ENCODE peak calls at places on chromosomes 2 and 18, in six cellular contexts. C, V, M, B, Q and Z are unnamed samples.

GRCh38 chr2:119694470-119694993 is 15.5 kb downstream of the TMEM177 start:
- DNase-seq in B (no peak), Q (no peak), C (no peak), M (no peak), V (peak), Z (no peak)

GRCh38 chr2:177397501-177398289 is 5.1 kb downstream of the AGPS start:
- DNase-seq in V (peak), B (no peak), Q (no peak), M (peak), C (no peak), Z (no peak)

GRCh38 chr2:163255086-163255485 is 416.5 kb upstream of the KCNH7 start:
- DNase-seq in C (no peak), V (no peak), Q (no peak), M (no peak), B (no peak), Z (no peak)

GRCh38 chr18:78192044-78192443 is 787.6 kb upstream of the SALL3 start:
- DNase-seq in M (no peak), B (no peak), V (peak), C (no peak), Q (no peak), Z (no peak)

GRCh38 chr2:3480352-3481010 is 38.9 kb downstream of the ADI1 start:
- DNase-seq in V (no peak), M (no peak), Q (no peak), C (peak), B (no peak), Z (no peak)

GRCh38 chr18:64271264-64271663 is 122.4 kb upstream of the LINC00305 start:
- DNase-seq in C (no peak), V (no peak), B (no peak), Q (no peak), M (no peak), Z (peak)

GRCh38 chr2:68807821-68808266 is 63.4 kb downstream of the BMP10 start:
- DNase-seq in V (no peak), C (peak), Q (no peak), M (no peak), B (no peak), Z (no peak)

GRCh38 chr2:64952113-64952895 is 36.9 kb upstream of the SLC1A4 start:
- DNase-seq in B (no peak), Q (no peak), V (no peak), M (no peak), C (no peak), Z (no peak)

GRCh38 chr2:102166189-102166845 is 20.5 kb upstream of the IL1RL2 start:
- DNase-seq in V (no peak), B (no peak), M (no peak), Q (no peak), C (no peak), Z (peak)

GRCh38 chr18:55096261-55097026 is 137.2 kb upstream of the CCDC68 start:
- DNase-seq in C (peak), M (no peak), V (no peak), Q (peak), B (no peak), Z (peak)

GRCh38 chr18:76495435-76496199 is 575 bp upstream of the ZNF516 start:
- DNase-seq in B (no peak), C (peak), V (no peak), Q (no peak), M (peak), Z (no peak)

GRCh38 chr2:207115715-207116364 is 49.9 kb downstream of the KLF7 start:
- DNase-seq in Q (no peak), M (no peak), B (no peak), V (peak), C (no peak), Z (no peak)

GRCh38 chr2:152046940-152047339 is 51.9 kb downstream of the CACNB4 start:
- DNase-seq in M (no peak), V (no peak), C (no peak), Q (no peak), B (no peak), Z (no peak)

GRCh38 chr2:241391892-241392665 is 36.0 kb downstream of the FARP2 start:
- DNase-seq in Q (no peak), V (no peak), M (no peak), B (no peak), C (no peak), Z (peak)

GRCh38 chr2:235433860-235434259 is 60.0 kb upstream of the AGAP1 start:
- DNase-seq in Q (no peak), C (peak), V (no peak), M (peak), B (no peak), Z (peak)

GRCh38 chr2:149104221-149104620 is 65.7 kb downstream of the LYPD6B start:
- DNase-seq in Q (no peak), B (no peak), C (no peak), M (no peak), V (no peak), Z (no peak)

GRCh38 chr2:149490296-149490695 is 97.3 kb downstream of the MMADHC start:
- DNase-seq in M (no peak), B (no peak), C (no peak), Q (no peak), V (no peak), Z (peak)

GRCh38 chr18:9753863-9754262 is 45.8 kb downstream of the RAB31 start:
- DNase-seq in B (no peak), Q (no peak), C (no peak), V (no peak), M (no peak), Z (no peak)

GRCh38 chr2:75076088-75076487 is 117.6 kb downstream of the POLE4 start:
- DNase-seq in B (no peak), Q (peak), C (no peak), V (no peak), M (no peak), Z (no peak)

GRCh38 chr2:54528311-54528945 is 72.3 kb downstream of the SPTBN1 start:
- DNase-seq in V (no peak), C (no peak), B (no peak), Q (no peak), M (no peak), Z (no peak)

GRCh38 chr18:58139627-58140026 is 95.6 kb downstream of the NEDD4L start:
- DNase-seq in C (no peak), B (no peak), V (no peak), M (no peak), Q (no peak), Z (no peak)

GRCh38 chr2:233844064-233844807 is 10.1 kb downstream of the HJURP start:
- DNase-seq in Q (no peak), V (no peak), C (no peak), M (no peak), B (no peak), Z (no peak)

GRCh38 chr2:6828299-6828584 is 37.5 kb downstream of the CMPK2 start:
- DNase-seq in Q (no peak), V (no peak), B (no peak), C (no peak), M (no peak), Z (peak)

GRCh38 chr2:1546901-1547300 is 133.6 kb downstream of the TPO start:
- DNase-seq in V (peak), B (no peak), M (no peak), C (no peak), Q (no peak), Z (no peak)

GRCh38 chr2:145723872-145724271 is 1204.0 kb upstream of the ZEB2 start:
- DNase-seq in V (no peak), Q (no peak), M (no peak), B (no peak), C (no peak), Z (no peak)

GRCh38 chr2:196487426-196487825 is 152.1 kb upstream of the CCDC150 start:
- DNase-seq in M (no peak), V (no peak), Q (no peak), C (no peak), B (no peak), Z (no peak)

GRCh38 chr18:9631814-9632496 is 17.6 kb upstream of the PPP4R1 start:
- DNase-seq in V (no peak), B (no peak), C (no peak), M (no peak), Q (no peak), Z (no peak)

GRCh38 chr18:50473896-50474295 is 86.0 kb upstream of the MAPK4 start:
- DNase-seq in B (no peak), Q (peak), M (no peak), C (no peak), V (no peak), Z (no peak)

GRCh38 chr2:207434288-207434687 is 95.5 kb upstream of the CREB1 start:
- DNase-seq in B (no peak), Q (no peak), M (no peak), C (no peak), V (no peak), Z (no peak)

GRCh38 chr18:37561986-37562385 is 3.6 kb downstream of the CELF4 start:
- DNase-seq in Q (no peak), V (no peak), C (no peak), M (no peak), B (no peak), Z (peak)

GRCh38 chr2:196696423-196697073 is 57.0 kb downstream of the CCDC150 start:
- DNase-seq in C (no peak), Q (no peak), M (peak), V (no peak), B (no peak), Z (no peak)

GRCh38 chr18:79422022-79422782 is 26.5 kb downstream of the NFATC1 start:
- DNase-seq in B (no peak), M (peak), C (no peak), Q (no peak), V (peak), Z (no peak)

GRCh38 chr18:35334821-35335220 is 9.4 kb downstream of the ZNF24 start:
- DNase-seq in Q (no peak), C (no peak), V (no peak), B (no peak), M (no peak), Z (no peak)

GRCh38 chr2:11678306-11678960 is 8.4 kb upstream of the NTSR2 start:
- DNase-seq in C (no peak), B (no peak), V (no peak), Q (no peak), M (no peak), Z (no peak)

GRCh38 chr18:8890957-8891464 is 185.7 kb downstream of the MTCL1 start:
- DNase-seq in B (no peak), V (no peak), M (no peak), C (no peak), Q (no peak), Z (no peak)

GRCh38 chr2:159600752-159601151 is 15.6 kb downstream of the BAZ2B start:
- DNase-seq in B (no peak), C (no peak), M (no peak), V (no peak), Q (no peak), Z (no peak)

GRCh38 chr2:105595536-105595935 is 149.2 kb upstream of the NCK2 start:
- DNase-seq in C (no peak), B (no peak), V (no peak), M (no peak), Q (no peak), Z (no peak)